ENCODE peak calls at places on chromosomes 16 and 17, in ten cellular contexts. A is AG10803, L is Peyer's patch, Z is uterus, C is A549, V is AG04449, R is foreskin fibroblast, I is right lobe of liver, E is lower lobe of right lung, M is choroid plexus epithelial cell. O is an unnamed sample.

GRCh38 chr17:27741361-27741861 is 58.9 kb downstream of the NOS2 start:
- DNase-seq in M (peak; percentile 2), L (no peak), I (no peak), V (no peak), E (no peak), A (peak; percentile 28), R (peak; percentile 14), Z (no peak), C (no peak), O (peak; percentile 63)

GRCh38 chr17:68461589-68461988 is 4.3 kb upstream of the WIPI1 start:
- DNase-seq in A (no peak), E (no peak), I (no peak), L (no peak), V (no peak), Z (no peak), R (no peak), C (no peak), M (no peak), O (no peak)

GRCh38 chr16:84340305-84341040 is 27.9 kb upstream of the ATP2C2 start:
- DNase-seq in E (peak; percentile 80), V (no peak), A (no peak), R (peak; percentile 9), L (peak; percentile 79), M (peak; percentile 7), I (peak; percentile 31), Z (no peak), C (peak; percentile 26), O (no peak)

GRCh38 chr17:39204245-39204644 is 4.2 kb downstream of the RPL19 start:
- DNase-seq in A (no peak), V (no peak), C (no peak), L (no peak), E (no peak), I (no peak), M (no peak), R (no peak), Z (no peak), O (no peak)

GRCh38 chr16:73916839-73917594 is 379.6 kb upstream of the PSMD7 start:
- DNase-seq in V (no peak), R (no peak), L (no peak), I (no peak), Z (no peak), C (no peak), E (no peak), M (no peak), A (peak; percentile 3), O (no peak)

GRCh38 chr16:47888142-47888541 is 267.7 kb downstream of the ABCC12 start:
- DNase-seq in C (peak; percentile 74), Z (no peak), V (peak; percentile 37), E (no peak), A (peak; percentile 68), I (no peak), M (peak; percentile 54), L (no peak), R (peak; percentile 58), O (peak; percentile 15)

GRCh38 chr17:29836643-29837042 is 93.4 kb downstream of the SSH2 start:
- DNase-seq in Z (no peak), R (peak; percentile 58), V (no peak), A (peak; percentile 60), E (no peak), I (no peak), C (no peak), L (no peak), M (peak; percentile 47), O (peak; percentile 20)

GRCh38 chr17:82795615-82796014 is 43.8 kb downstream of the TBCD start:
- DNase-seq in A (no peak), R (no peak), L (no peak), V (no peak), C (no peak), Z (no peak), E (peak; percentile 79), M (no peak), I (no peak), O (no peak)

GRCh38 chr17:82030470-82031302 is 792 bp upstream of the RAC3 start:
- DNase-seq in C (peak; percentile 93), L (peak; percentile 91), Z (peak; percentile 73), E (peak; percentile 89), R (peak; percentile 95), M (peak; percentile 92), A (peak; percentile 77), V (no peak), I (peak; percentile 92), O (peak; percentile 79)

GRCh38 chr16:1003551-1004347 is 22.2 kb downstream of the SOX8 start:
- DNase-seq in R (no peak), L (peak; percentile 66), A (no peak), I (no peak), E (no peak), Z (no peak), M (peak; percentile 30), V (no peak), C (no peak), O (no peak)

GRCh38 chr16:55045329-55046145 is 114.9 kb downstream of the IRX5 start:
- DNase-seq in L (no peak), M (no peak), C (no peak), R (no peak), I (no peak), V (no peak), E (no peak), Z (no peak), A (no peak), O (no peak)

GRCh38 chr16:17313085-17313611 is 157.6 kb downstream of the XYLT1 start:
- DNase-seq in V (peak; percentile 46), E (no peak), R (peak; percentile 43), I (no peak), Z (peak; percentile 90), A (peak; percentile 92), M (no peak), L (no peak), C (no peak), O (no peak)

GRCh38 chr17:15247891-15248529 is 17.1 kb downstream of the PMP22 start:
- DNase-seq in M (no peak), E (no peak), I (no peak), L (no peak), A (peak; percentile 17), V (no peak), C (peak; percentile 31), Z (no peak), R (no peak), O (no peak)
- TF ChIP-seq CTCF in M (peak; percentile 71), E (no peak), I (peak; percentile 16), L (peak; percentile 16), A (peak; percentile 44), V (peak; percentile 17), C (peak; percentile 51), Z (no peak), R (peak; percentile 33), O (peak; percentile 36)

DNA sequence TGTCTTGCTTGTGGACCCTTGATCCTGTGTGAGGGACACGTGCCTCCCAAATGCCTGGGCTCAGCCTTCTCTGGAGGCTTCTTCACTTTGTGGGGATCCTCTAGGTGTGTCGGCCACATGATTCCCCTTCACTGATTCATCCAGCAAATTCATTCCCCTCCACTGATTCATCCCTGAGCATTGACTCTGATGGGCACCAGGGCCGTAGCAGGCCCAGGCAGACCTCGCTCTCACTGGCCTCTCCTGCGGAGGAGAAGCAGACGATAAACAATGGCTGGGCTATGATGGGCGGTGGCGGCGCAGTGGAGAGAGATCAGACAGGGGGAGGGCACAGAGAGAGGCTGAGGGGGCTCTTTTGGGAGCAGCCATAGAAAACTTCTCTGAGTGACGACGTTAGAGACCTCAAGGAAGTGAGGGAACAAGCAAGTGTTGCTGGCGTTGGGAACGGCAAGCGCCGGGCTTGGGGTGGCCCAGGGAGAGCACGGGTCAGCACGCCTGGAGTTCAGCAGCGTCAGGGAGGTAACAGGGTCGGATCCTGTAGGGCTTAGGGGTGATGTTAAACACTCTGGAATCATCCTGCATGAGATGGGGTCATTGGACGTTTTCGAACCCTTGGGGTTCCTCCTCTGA is 17.5 kb upstream of the RPTOR start:
- DNase-seq in R (peak; percentile 31), C (no peak), A (peak; percentile 17), V (no peak), M (no peak), E (no peak), Z (no peak), I (no peak), L (no peak), O (no peak)
- H3K4me3 ChIP-seq in R (no peak overlapping the region), C (no peak overlapping the region), A (no peak overlapping the region), V (no peak overlapping the region), M (no peak overlapping the region), E (no peak overlapping the region), Z (no peak overlapping the region), I (no peak overlapping the region), L (no peak overlapping the region), O (no peak overlapping the region)

GRCh38 chr17:47742319-47743181 is 9.5 kb downstream of the TBX21 start:
- DNase-seq in R (no peak), Z (no peak), E (no peak), A (no peak), M (no peak), I (no peak), C (no peak), V (no peak), L (peak; percentile 48), O (no peak)
- TF ChIP-seq CTCF in R (peak; percentile 4), Z (no peak), E (peak; percentile 23), A (peak; percentile 10), M (peak; percentile 48), I (no peak), C (peak; percentile 26), V (peak; percentile 30), L (no peak), O (peak; percentile 24)

GRCh38 chr17:78634154-78634553 is 57.0 kb upstream of the DNAH17 start:
- DNase-seq in V (no peak), I (no peak), R (no peak), C (no peak), E (no peak), L (no peak), M (no peak), A (no peak), Z (no peak), O (no peak)

GRCh38 chr17:78629436-78629995 is 52.3 kb upstream of the DNAH17 start:
- DNase-seq in M (no peak), C (no peak), R (no peak), I (no peak), V (no peak), Z (no peak), E (no peak), A (no peak), L (no peak), O (no peak)

GRCh38 chr17:78623541-78623940 is 46.3 kb upstream of the DNAH17 start:
- DNase-seq in L (no peak), E (no peak), Z (no peak), R (no peak), V (no peak), I (no peak), C (no peak), M (no peak), A (no peak), O (no peak)

GRCh38 chr17:78624461-78625216 is 47.4 kb upstream of the DNAH17 start:
- DNase-seq in C (no peak), A (no peak), M (no peak), E (no peak), V (no peak), R (no peak), L (no peak), Z (no peak), I (no peak), O (no peak)

GRCh38 chr17:78628547-78629435 is 51.6 kb upstream of the DNAH17 start:
- DNase-seq in M (no peak), R (no peak), A (no peak), V (no peak), I (no peak), L (no peak), E (no peak), Z (no peak), C (no peak), O (no peak)
- H3K4me3 ChIP-seq in M (no peak overlapping the region), R (no peak overlapping the region), A (no peak overlapping the region), V (no peak overlapping the region), I (no peak overlapping the region), L (no peak overlapping the region), E (no peak overlapping the region), Z (no peak overlapping the region), C (no peak overlapping the region), O (no peak overlapping the region)

O was measured in fibroblast of the aortic adventitia.